ENCODE peak calls at places on chromosome 5, in seven cellular contexts. U, V, E, M, P, S and Y are unnamed samples.

GRCh38 chr5:127599321-127599720 is 49.6 kb upstream of the CTXN3 start:
- DNase-seq in S (no peak), P (no peak), U (no peak), M (no peak), V (no peak), E (no peak), Y (peak)

GRCh38 chr5:172113036-172113435 is 75.0 kb downstream of the STK10 start:
- DNase-seq in E (peak), U (no peak), S (peak), M (no peak), P (no peak), V (peak), Y (no peak)

GRCh38 chr5:148425808-148426207 is 42.0 kb downstream of the FBXO38 start:
- DNase-seq in E (no peak), V (no peak), U (no peak), M (no peak), S (no peak), P (no peak), Y (no peak)

GRCh38 chr5:84017704-84018240 is 297.1 kb upstream of the HAPLN1 start:
- DNase-seq in U (no peak), S (peak), P (no peak), V (no peak), E (no peak), M (no peak), Y (no peak)

GRCh38 chr5:55853818-55854217 is 2.7 kb downstream of the IL31RA start:
- DNase-seq in E (no peak), S (peak), P (no peak), M (no peak), V (no peak), U (no peak), Y (no peak)

GRCh38 chr5:156259618-156260017 is 67.3 kb upstream of the SGCD start:
- DNase-seq in E (no peak), M (no peak), V (no peak), P (no peak), U (no peak), S (no peak), Y (no peak)

GRCh38 chr5:40634154-40634553 is 45.6 kb upstream of the PTGER4 start:
- DNase-seq in U (no peak), E (no peak), S (no peak), P (no peak), M (no peak), V (no peak), Y (no peak)

GRCh38 chr5:34529581-34530331 is 126.4 kb upstream of the RAI14 start:
- DNase-seq in E (no peak), S (no peak), P (no peak), U (no peak), V (no peak), M (no peak), Y (no peak)

GRCh38 chr5:88143693-88144218 is 124.9 kb downstream of the TMEM161B start:
- DNase-seq in S (no peak), P (no peak), M (no peak), E (no peak), V (no peak), U (no peak), Y (no peak)

GRCh38 chr5:147481857-147482256 is 28.0 kb downstream of the DPYSL3 start:
- DNase-seq in V (no peak), E (no peak), P (no peak), M (no peak), U (no peak), S (peak), Y (no peak)

GRCh38 chr5:37668524-37669047 is 171.3 kb downstream of the GDNF start:
- DNase-seq in E (no peak), V (peak), M (no peak), U (no peak), S (peak), P (peak), Y (peak)

GRCh38 chr5:149794338-149795023 is 64.4 kb downstream of the PPARGC1B start:
- DNase-seq in S (no peak), E (no peak), M (no peak), P (no peak), U (no peak), V (no peak), Y (peak)

GRCh38 chr5:52727001-52727400 is 60.7 kb upstream of the ITGA1 start:
- DNase-seq in M (no peak), S (no peak), U (no peak), V (no peak), E (no peak), P (no peak), Y (no peak)

GRCh38 chr5:126363658-126364057 is 59.6 kb upstream of the GRAMD2B start:
- DNase-seq in S (no peak), P (no peak), E (no peak), M (no peak), V (no peak), U (no peak), Y (no peak)

GRCh38 chr5:159195775-159196174 is 13.6 kb downstream of the RNF145 start:
- DNase-seq in V (no peak), M (no peak), E (no peak), P (no peak), S (no peak), U (no peak), Y (no peak)

GRCh38 chr5:150500328-150500841 is 7.5 kb upstream of the NDST1 start:
- DNase-seq in S (no peak), P (no peak), M (no peak), U (no peak), V (no peak), E (no peak), Y (no peak)

GRCh38 chr5:102799017-102799416 is 43.9 kb downstream of the PAM start:
- DNase-seq in E (no peak), M (no peak), V (no peak), P (no peak), U (peak), S (no peak), Y (peak)

GRCh38 chr5:16090270-16090669 is 89.3 kb downstream of the MARCHF11 start:
- DNase-seq in P (no peak), M (no peak), U (no peak), S (no peak), V (no peak), E (no peak), Y (no peak)

GRCh38 chr5:78927657-78928282 is 57.3 kb downstream of the ARSB start:
- DNase-seq in S (peak), U (no peak), P (peak), M (no peak), V (peak), E (no peak), Y (no peak)

GRCh38 chr5:28014779-28015178 is 976.4 kb upstream of the CDH9 start:
- DNase-seq in P (no peak), M (no peak), V (peak), E (peak), S (no peak), U (no peak), Y (no peak)

GRCh38 chr5:175236176-175236575 is 207.8 kb downstream of the DRD1 start:
- DNase-seq in U (no peak), S (no peak), E (no peak), M (no peak), V (no peak), P (no peak), Y (no peak)

GRCh38 chr5:109803854-109804253 is 114.1 kb downstream of the MAN2A1 start:
- DNase-seq in P (no peak), S (no peak), U (no peak), V (no peak), M (no peak), E (no peak), Y (peak)

GRCh38 chr5:114358329-114358728 is 3.5 kb upstream of the KCNN2 start:
- DNase-seq in P (no peak), U (no peak), S (no peak), E (no peak), M (no peak), V (no peak), Y (no peak)